ENCODE peak calls at places on chromosomes 4 and X, in ten cellular contexts. U, P, G, J, B, O, I, E, Q and T are unnamed samples.

GRCh38 chr4:168593399-168593798 is 96.5 kb downstream of the PALLD start:
- DNase-seq in U (no peak), P (no peak), G (no peak), J (peak), B (no peak), O (no peak), I (no peak), E (no peak), Q (no peak), T (no peak)

GRCh38 chrX:636971-637659 is 6.5 kb downstream of the SHOX start:
- DNase-seq in U (no peak), P (no peak), G (no peak), J (no peak), B (no peak), O (no peak), I (no peak), E (no peak), Q (no peak), T (no peak)

GRCh38 chr4:177125656-177126055 is 184.0 kb upstream of the NEIL3 start:
- DNase-seq in U (no peak), P (no peak), G (no peak), J (no peak), B (no peak), O (peak), I (no peak), E (no peak), Q (no peak), T (no peak)

GRCh38 chr4:95839891-95840290 is at the start of gene PDHA2:
- DNase-seq in U (no peak), P (no peak), G (no peak), J (no peak), B (no peak), O (no peak), I (no peak), E (no peak), Q (no peak), T (no peak)

GRCh38 chr4:16123356-16124084 is 39.7 kb upstream of the PROM1 start:
- DNase-seq in U (no peak), P (no peak), G (no peak), J (no peak), B (no peak), O (no peak), I (no peak), E (peak), Q (no peak), T (no peak)

GRCh38 chrX:113421432-113421831 is 580.8 kb upstream of the AMOT start:
- DNase-seq in U (no peak), P (no peak), G (no peak), J (no peak), B (no peak), O (no peak), I (no peak), E (no peak), Q (no peak), T (no peak)

GRCh38 chrX:120761810-120762209 is 113.9 kb downstream of the CT47B1 start:
- DNase-seq in U (no peak), P (no peak), G (no peak), J (peak), B (no peak), O (peak), I (no peak), E (no peak), Q (no peak), T (no peak)

GRCh38 chrX:15301924-15302323 is 13.5 kb downstream of the ASB11 start:
- DNase-seq in U (no peak), P (no peak), G (no peak), J (no peak), B (no peak), O (peak), I (no peak), E (no peak), Q (peak), T (peak)

GRCh38 chr4:23847158-23847557 is 42.7 kb downstream of the PPARGC1A start:
- DNase-seq in U (no peak), P (no peak), G (no peak), J (no peak), B (no peak), O (no peak), I (no peak), E (no peak), Q (no peak), T (no peak)

GRCh38 chr4:140113653-140114052 is 40.3 kb downstream of the MAML3 start:
- DNase-seq in U (no peak), P (no peak), G (no peak), J (no peak), B (no peak), O (no peak), I (no peak), E (no peak), Q (no peak), T (no peak)

GRCh38 chr4:173057442-173057841 is 111.2 kb upstream of the GALNT7 start:
- DNase-seq in U (no peak), P (no peak), G (no peak), J (no peak), B (no peak), O (no peak), I (no peak), E (peak), Q (no peak), T (no peak)

GRCh38 chr4:40401646-40402045 is 66.5 kb downstream of the CHRNA9 start:
- DNase-seq in U (no peak), P (no peak), G (no peak), J (no peak), B (no peak), O (peak), I (no peak), E (no peak), Q (no peak), T (no peak)

GRCh38 chrX:138875472-138875871 is 164.0 kb upstream of the FGF13 start:
- DNase-seq in U (no peak), P (no peak), G (no peak), J (no peak), B (no peak), O (no peak), I (no peak), E (no peak), Q (no peak), T (no peak)

GRCh38 chr4:102036619-102037376 is 246.3 kb downstream of the BANK1 start:
- DNase-seq in U (no peak), P (no peak), G (no peak), J (peak), B (no peak), O (peak), I (no peak), E (peak), Q (no peak), T (no peak)

GRCh38 chrX:46263494-46263893 is 281.7 kb downstream of the ZNF674 start:
- DNase-seq in U (no peak), P (no peak), G (no peak), J (no peak), B (no peak), O (no peak), I (no peak), E (no peak), Q (no peak), T (no peak)

GRCh38 chr4:2402053-2402452 is 16.4 kb downstream of the ZFYVE28 start:
- DNase-seq in U (no peak), P (no peak), G (peak), J (peak), B (peak), O (peak), I (no peak), E (peak), Q (no peak), T (peak)

GRCh38 chr4:31979988-31980387 is 1259.8 kb downstream of the PCDH7 start:
- DNase-seq in U (no peak), P (no peak), G (no peak), J (no peak), B (no peak), O (no peak), I (no peak), E (no peak), Q (no peak), T (no peak)

GRCh38 chrX:18683027-18683426 is 11.1 kb upstream of the RS1 start:
- DNase-seq in U (no peak), P (no peak), G (no peak), J (no peak), B (no peak), O (no peak), I (no peak), E (no peak), Q (no peak), T (no peak)

GRCh38 chrX:9429767-9430166 is 35.1 kb upstream of the TBL1X start:
- DNase-seq in U (no peak), P (no peak), G (no peak), J (no peak), B (no peak), O (no peak), I (no peak), E (no peak), Q (no peak), T (no peak)

GRCh38 chr4:73181231-73181630 is 77.4 kb downstream of the ANKRD17 start:
- DNase-seq in U (no peak), P (no peak), G (no peak), J (no peak), B (no peak), O (no peak), I (no peak), E (no peak), Q (no peak), T (no peak)

GRCh38 chr4:181006509-181007290 is 1236.5 kb upstream of the TENM3 start:
- DNase-seq in U (no peak), P (no peak), G (no peak), J (no peak), B (no peak), O (no peak), I (no peak), E (peak), Q (no peak), T (no peak)

GRCh38 chr4:26105815-26106699 is 192.0 kb downstream of the SMIM20 start:
- DNase-seq in U (no peak), P (no peak), G (no peak), J (peak), B (no peak), O (peak), I (no peak), E (no peak), Q (no peak), T (no peak)

GRCh38 chr4:93444860-93445259 is 383.7 kb upstream of the ATOH1 start:
- DNase-seq in U (no peak), P (no peak), G (no peak), J (no peak), B (no peak), O (no peak), I (no peak), E (no peak), Q (no peak), T (no peak)

GRCh38 chr4:6200922-6201362 is 593 bp upstream of the JAKMIP1 start:
- DNase-seq in U (no peak), P (no peak), G (no peak), J (no peak), B (no peak), O (no peak), I (no peak), E (peak), Q (peak), T (peak)

GRCh38 chrX:133414399-133415275 is 652 bp downstream of the GPC4 start:
- DNase-seq in U (no peak), P (peak), G (peak), J (peak), B (no peak), O (peak), I (no peak), E (no peak), Q (peak), T (peak)

GRCh38 chr4:3470244-3471097 is 7.4 kb downstream of the DOK7 start:
- DNase-seq in U (no peak), P (no peak), G (no peak), J (peak), B (no peak), O (peak), I (no peak), E (no peak), Q (no peak), T (no peak)

GRCh38 chrX:43745938-43746721 is 90.0 kb downstream of the MAOA start:
- DNase-seq in U (no peak), P (no peak), G (no peak), J (peak), B (no peak), O (no peak), I (no peak), E (no peak), Q (no peak), T (no peak)

GRCh38 chr4:16226816-16227461 is 668 bp upstream of the TAPT1 start:
- DNase-seq in U (peak), P (peak), G (peak), J (peak), B (peak), O (peak), I (peak), E (peak), Q (peak), T (peak)

GRCh38 chr4:146368209-146368608 is 153.5 kb downstream of the SLC10A7 start:
- DNase-seq in U (no peak), P (no peak), G (no peak), J (no peak), B (no peak), O (peak), I (no peak), E (no peak), Q (no peak), T (peak)

GRCh38 chrX:25389276-25389675 is 373.5 kb upstream of the ARX start:
- DNase-seq in U (no peak), P (no peak), G (no peak), J (no peak), B (no peak), O (no peak), I (no peak), E (no peak), Q (no peak), T (no peak)